ENCODE peak calls at places on chromosomes 11 and 22, in six cellular contexts. One of them, this sample, is unnamed. For H3K27me3, the result is how much of the 10 kb centered on the place peaks cover.

GRCh38 chr11:66011239-66011784 is 496 bp upstream of the CST6 start:
- DNase-seq in HepG2: no peak
- DNase-seq in GM12878: no peak
- DNase-seq in H1: no peak
- DNase-seq in K562: no peak
- DNase-seq in IMR-90: peak
- DNase-seq in this sample: peak

GRCh38 chr11:33445761-33446161 is 188.6 kb downstream of the HIPK3 start:
- DNase-seq in K562: no peak
- DNase-seq in HepG2: peak
- DNase-seq in IMR-90: peak
- DNase-seq in H1: no peak
- DNase-seq in GM12878: no peak
- DNase-seq in this sample: no peak

GRCh38 chr22:28220626-28221363 is 301.7 kb upstream of the PITPNB start:
- DNase-seq in K562: no peak
- DNase-seq in H1: no peak
- DNase-seq in HepG2: no peak
- DNase-seq in GM12878: no peak
- DNase-seq in IMR-90: no peak
- DNase-seq in this sample: no peak

GRCh38 chr22:45672564-45673481 is 1.2 kb downstream of the ATXN10 start:
- DNase-seq in HepG2: no peak
- DNase-seq in H1: no peak
- DNase-seq in K562: no peak
- DNase-seq in IMR-90: no peak
- DNase-seq in GM12878: no peak
- DNase-seq in this sample: no peak

GRCh38 chr11:19557185-19557584 is 155.5 kb upstream of the NAV2 start:
- DNase-seq in GM12878: no peak
- DNase-seq in IMR-90: no peak
- DNase-seq in K562: no peak
- DNase-seq in H1: no peak
- DNase-seq in HepG2: no peak
- DNase-seq in this sample: no peak

GRCh38 chr11:69442012-69442806 is 39.3 kb upstream of the LINC01488 start:
- DNase-seq in IMR-90: no peak
- DNase-seq in GM12878: no peak
- DNase-seq in H1: no peak
- DNase-seq in HepG2: no peak
- DNase-seq in K562: no peak
- DNase-seq in this sample: no peak

GRCh38 chr22:38448945-38449745 is 5.9 kb downstream of the KCNJ4 start:
- DNase-seq in H1: no peak
- DNase-seq in IMR-90: no peak
- DNase-seq in GM12878: no peak
- DNase-seq in K562: no peak
- DNase-seq in HepG2: no peak
- DNase-seq in this sample: no peak

GRCh38 chr11:2513441-2513840 is 68.6 kb downstream of the KCNQ1 start:
- DNase-seq in H1: no peak
- DNase-seq in IMR-90: no peak
- DNase-seq in K562: no peak
- DNase-seq in HepG2: no peak
- DNase-seq in GM12878: no peak
- DNase-seq in this sample: no peak

GRCh38 chr11:57482782-57483569 is 22.6 kb downstream of the RTN4RL2 start:
- DNase-seq in IMR-90: peak
- DNase-seq in GM12878: no peak
- DNase-seq in K562: no peak
- DNase-seq in H1: peak
- DNase-seq in HepG2: no peak
- DNase-seq in this sample: no peak

GRCh38 chr11:32137263-32137662 is 46.4 kb downstream of the RCN1 start:
- DNase-seq in HepG2: no peak
- DNase-seq in K562: no peak
- DNase-seq in IMR-90: peak
- DNase-seq in H1: no peak
- DNase-seq in GM12878: no peak
- DNase-seq in this sample: peak

GRCh38 chr22:19688301-19689290 is 25.7 kb upstream of the SEPTIN5 start:
- DNase-seq in K562: peak
- DNase-seq in IMR-90: no peak
- DNase-seq in H1: no peak
- DNase-seq in HepG2: no peak
- DNase-seq in GM12878: no peak
- DNase-seq in this sample: no peak

GRCh38 chr11:96178014-96178745 is 164.8 kb downstream of the MAML2 start:
- DNase-seq in GM12878: no peak
- DNase-seq in H1: no peak
- DNase-seq in IMR-90: no peak
- DNase-seq in HepG2: no peak
- DNase-seq in K562: no peak
- DNase-seq in this sample: no peak

GRCh38 chr11:70029831-70030811 is 48.0 kb upstream of the ANO1 start:
- DNase-seq in H1: no peak
- DNase-seq in HepG2: no peak
- DNase-seq in GM12878: no peak
- DNase-seq in K562: no peak
- DNase-seq in IMR-90: no peak
- DNase-seq in this sample: no peak

GRCh38 chr22:37804886-37805857 is 2.6 kb upstream of the GCAT start:
- DNase-seq in H1: peak
- DNase-seq in K562: no peak
- DNase-seq in GM12878: no peak
- DNase-seq in HepG2: peak
- DNase-seq in IMR-90: peak
- DNase-seq in this sample: peak

GRCh38 chr11:111001091-111001430 is 244.5 kb upstream of the POU2AF2 start:
- DNase-seq in GM12878: no peak
- DNase-seq in H1: no peak
- DNase-seq in HepG2: no peak
- DNase-seq in K562: no peak
- DNase-seq in IMR-90: peak
- DNase-seq in this sample: no peak

GRCh38 chr11:134559617-134559992 is 147.6 kb upstream of the B3GAT1 start:
- DNase-seq in GM12878: no peak
- DNase-seq in HepG2: no peak
- DNase-seq in H1: peak
- DNase-seq in IMR-90: no peak
- DNase-seq in K562: no peak
- DNase-seq in this sample: no peak

GRCh38 chr11:65185166-65185565 is 3.4 kb downstream of the CAPN1 start:
- DNase-seq in K562: no peak
- DNase-seq in H1: no peak
- DNase-seq in HepG2: no peak
- DNase-seq in GM12878: no peak
- DNase-seq in IMR-90: no peak
- DNase-seq in this sample: no peak

GRCh38 chr11:18243783-18244362 is 4.6 kb downstream of the SAA2 start:
- DNase-seq in GM12878: peak
- DNase-seq in H1: peak
- DNase-seq in HepG2: peak
- DNase-seq in K562: peak
- DNase-seq in IMR-90: peak
- DNase-seq in this sample: peak

DNA sequence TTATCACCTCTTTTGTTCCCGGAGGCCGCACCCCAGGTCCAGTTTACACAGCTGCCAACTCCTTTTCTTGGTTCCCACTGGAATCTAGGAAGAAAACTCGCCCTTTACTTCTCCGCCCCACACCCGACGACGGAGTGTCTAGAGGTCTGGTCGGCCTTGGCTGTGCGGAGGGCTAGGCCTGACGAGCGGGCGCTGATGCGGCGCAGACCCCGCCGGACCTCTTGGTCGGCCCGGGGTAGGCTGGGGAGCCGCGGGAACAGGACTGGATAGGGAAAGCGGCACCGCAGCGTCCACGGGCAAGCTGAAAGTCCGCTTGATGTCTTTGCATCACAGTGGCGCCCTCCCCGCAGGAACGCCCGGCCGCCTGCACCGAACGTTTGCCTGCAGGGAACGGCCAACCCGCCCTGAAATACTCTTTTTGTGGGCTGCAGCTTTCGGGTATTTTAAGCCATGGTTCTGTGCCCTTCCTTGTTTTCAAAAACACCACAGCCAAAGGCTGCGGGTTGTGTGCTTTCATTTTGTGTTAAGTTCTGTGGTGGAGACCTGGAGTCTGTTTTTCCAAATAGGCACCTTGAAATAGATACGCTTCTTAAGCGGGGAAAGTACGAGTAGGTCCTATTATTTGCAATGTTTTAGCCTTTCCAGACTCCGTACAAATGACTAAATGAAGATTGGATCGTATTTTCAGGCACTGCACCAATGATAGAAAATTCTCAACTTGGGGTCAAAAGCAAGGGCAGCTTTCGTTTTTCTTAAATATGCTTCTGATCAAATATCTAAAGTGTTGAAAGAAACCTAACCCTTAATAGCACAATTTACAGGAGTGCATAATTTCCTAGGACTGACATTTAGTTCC is 880 bp upstream of the ZBED5 start:
- DNase-seq in IMR-90: peak
- DNase-seq in H1: peak
- DNase-seq in GM12878: peak
- DNase-seq in HepG2: peak
- DNase-seq in K562: peak
- DNase-seq in this sample: no peak
- TF ChIP-seq POLR2A in IMR-90: no peak
- TF ChIP-seq POLR2A in H1: peak
- TF ChIP-seq POLR2A in GM12878: no peak
- TF ChIP-seq POLR2A in HepG2: peak
- TF ChIP-seq POLR2A in K562: no peak
- TF ChIP-seq POLR2A in this sample: no peak

DNA sequence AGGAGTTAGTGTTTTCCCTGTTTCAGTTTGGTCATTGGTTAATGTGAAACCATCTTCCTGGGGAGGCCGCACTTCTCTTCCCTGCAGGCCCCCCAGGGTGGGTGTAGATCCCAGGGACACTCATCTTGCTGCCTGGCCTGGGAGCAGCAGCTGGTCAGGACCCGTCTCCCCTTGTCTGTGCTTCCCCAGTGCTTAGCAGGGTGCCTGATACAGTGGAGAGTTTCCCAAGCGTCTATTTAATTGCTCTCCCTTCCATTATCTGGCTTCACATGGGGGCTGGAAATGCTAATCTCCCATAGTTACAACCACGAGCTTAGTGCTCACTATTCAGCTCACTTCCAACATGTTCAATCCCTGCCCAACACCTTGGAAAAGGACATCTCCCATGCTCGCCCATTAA is 100.5 kb downstream of the DSCAML1 start:
- DNase-seq in GM12878: no peak
- DNase-seq in HepG2: no peak
- DNase-seq in IMR-90: no peak
- DNase-seq in H1: no peak
- DNase-seq in K562: no peak
- DNase-seq in this sample: no peak
- TF ChIP-seq RAD21 in GM12878: no peak
- TF ChIP-seq RAD21 in HepG2: no peak
- TF ChIP-seq RAD21 in IMR-90: no peak
- TF ChIP-seq RAD21 in H1: no peak
- TF ChIP-seq RAD21 in K562: no peak
- TF ChIP-seq RAD21 in this sample: no peak

GRCh38 chr22:22094921-22095320 is 112.3 kb upstream of the TOP3B start:
- DNase-seq in K562: no peak
- DNase-seq in GM12878: no peak
- DNase-seq in H1: no peak
- DNase-seq in IMR-90: peak
- DNase-seq in HepG2: no peak
- DNase-seq in this sample: no peak
- H3K27me3 ChIP-seq in K562: half or more
- H3K27me3 ChIP-seq in GM12878: under half
- H3K27me3 ChIP-seq in H1: half or more
- H3K27me3 ChIP-seq in IMR-90: under half
- H3K27me3 ChIP-seq in HepG2: under half
- H3K27me3 ChIP-seq in this sample: under half

GRCh38 chr11:6319001-6319878 is 1.1 kb downstream of the CAVIN3 start:
- DNase-seq in GM12878: no peak
- DNase-seq in K562: no peak
- DNase-seq in H1: peak
- DNase-seq in HepG2: no peak
- DNase-seq in IMR-90: peak
- DNase-seq in this sample: no peak
- TF ChIP-seq POLR2A in GM12878: no peak
- TF ChIP-seq POLR2A in K562: no peak
- TF ChIP-seq POLR2A in H1: peak
- TF ChIP-seq POLR2A in HepG2: no peak
- TF ChIP-seq POLR2A in IMR-90: no peak
- TF ChIP-seq POLR2A in this sample: no peak

DNA sequence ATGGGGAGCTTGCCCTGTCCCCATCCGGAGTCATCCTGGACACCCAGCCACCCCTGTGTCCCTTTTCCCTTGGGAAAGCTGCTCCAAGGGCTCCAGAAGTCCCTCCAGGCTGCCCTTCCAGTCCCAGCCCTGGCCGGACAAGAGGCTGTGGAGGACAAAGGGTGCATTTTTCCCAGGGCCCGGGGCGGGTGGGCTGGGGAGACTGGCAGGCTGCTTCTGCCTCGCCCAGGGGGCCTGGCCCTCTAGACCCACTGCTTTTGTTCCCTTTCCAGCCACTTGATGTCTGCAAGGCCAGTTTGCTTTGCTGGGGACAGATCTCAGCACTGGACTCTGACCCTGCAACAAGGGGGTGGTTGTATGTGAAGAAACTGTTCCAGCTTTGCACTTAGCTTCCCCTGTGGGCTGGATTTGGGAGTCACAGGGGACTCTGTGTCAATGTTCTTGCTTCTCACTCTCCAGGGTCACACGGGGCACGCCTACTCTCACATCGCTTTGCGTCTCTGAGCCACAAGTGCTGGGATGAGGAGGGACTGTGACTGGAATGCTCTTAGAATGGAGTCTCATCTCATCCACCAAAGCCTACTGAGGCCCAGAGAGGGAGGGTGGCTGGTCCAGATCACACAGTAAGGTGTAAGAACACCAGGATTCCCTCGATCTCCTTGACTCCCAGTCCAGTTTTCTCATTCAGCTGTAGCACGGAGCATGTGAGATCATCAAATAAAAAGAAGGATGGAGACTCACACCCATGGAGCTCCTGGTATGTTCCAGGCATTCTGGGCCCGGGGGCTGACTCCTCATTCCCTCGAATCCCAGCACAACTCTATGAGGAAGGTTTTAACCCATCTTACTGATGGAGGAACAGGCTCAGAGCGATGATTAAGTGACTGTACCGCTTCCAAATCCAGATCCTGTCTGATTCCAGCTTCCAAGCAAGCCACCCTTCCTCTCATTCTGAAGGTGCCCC is 59.9 kb downstream of the FBXO7 start:
- DNase-seq in H1: no peak
- DNase-seq in HepG2: peak
- DNase-seq in IMR-90: no peak
- DNase-seq in K562: no peak
- DNase-seq in GM12878: no peak
- DNase-seq in this sample: no peak
- TF ChIP-seq RAD21 in H1: no peak
- TF ChIP-seq RAD21 in HepG2: no peak
- TF ChIP-seq RAD21 in IMR-90: no peak
- TF ChIP-seq RAD21 in K562: no peak
- TF ChIP-seq RAD21 in GM12878: no peak
- TF ChIP-seq RAD21 in this sample: no peak

GRCh38 chr11:62922653-62923371 is 1.6 kb upstream of the CHRM1 start:
- DNase-seq in H1: peak
- DNase-seq in GM12878: no peak
- DNase-seq in IMR-90: no peak
- DNase-seq in HepG2: no peak
- DNase-seq in K562: peak
- DNase-seq in this sample: no peak
- H3K27me3 ChIP-seq in H1: under half
- H3K27me3 ChIP-seq in GM12878: under half
- H3K27me3 ChIP-seq in IMR-90: half or more
- H3K27me3 ChIP-seq in HepG2: under half
- H3K27me3 ChIP-seq in K562: under half
- H3K27me3 ChIP-seq in this sample: under half